ENCODE peak calls at places on chromosome 19, in seven cellular contexts. H is CD8-positive, alpha-beta T cell; D is pancreas; Q is neuronal stem cell; J is psoas muscle; K is cardiac muscle cell; M is sigmoid colon. W is an unnamed sample. For H3K4me1, the result is how much of the 10 kb centered on the place peaks cover.

GRCh38 chr19:42255766-42256750 is 1.1 kb upstream of the ERF start:
- DNase-seq in Q (peak), M (peak), J (peak), D (peak), K (peak), H (no peak), W (no peak)

GRCh38 chr19:55358943-55359908 is 3.8 kb downstream of the GARIN5B start:
- DNase-seq in K (no peak), D (no peak), J (no peak), Q (no peak), M (no peak), H (no peak), W (no peak)

GRCh38 chr19:30608471-30608870 is 236.3 kb downstream of the ZNF536 start:
- DNase-seq in D (no peak), K (no peak), H (no peak), M (no peak), J (no peak), Q (no peak), W (no peak)

GRCh38 chr19:9156304-9156703 is 16.1 kb downstream of the ZNF317 start:
- DNase-seq in D (no peak), K (no peak), J (no peak), Q (no peak), M (no peak), H (no peak), W (no peak)

GRCh38 chr19:43450545-43450997 is 14.8 kb downstream of the LYPD3 start:
- DNase-seq in M (no peak), D (no peak), J (no peak), H (no peak), K (no peak), Q (no peak), W (no peak)

GRCh38 chr19:49651871-49652722 is 10.1 kb downstream of the SCAF1 start:
- DNase-seq in J (no peak), M (no peak), K (no peak), D (no peak), H (no peak), Q (no peak), W (peak)

GRCh38 chr19:37981785-37982475 is 74.9 kb downstream of the SIPA1L3 start:
- DNase-seq in J (no peak), K (no peak), M (no peak), D (no peak), H (no peak), Q (no peak), W (no peak)

GRCh38 chr19:39845621-39846175 is 481 bp downstream of the FBL start:
- DNase-seq in H (no peak), K (peak), J (no peak), M (no peak), D (no peak), Q (no peak), W (no peak)

GRCh38 chr19:44212865-44213346 is 574 bp downstream of the ZNF227 start:
- DNase-seq in K (no peak), D (no peak), M (no peak), Q (no peak), J (no peak), H (no peak), W (no peak)

GRCh38 chr19:35268546-35269424 is at the start of gene USF2:
- DNase-seq in H (peak), M (peak), D (peak), K (peak), Q (peak), J (peak), W (peak)

GRCh38 chr19:54178581-54179261 is 5.8 kb upstream of the TMC4 start:
- DNase-seq in D (no peak), J (no peak), K (peak), H (no peak), M (no peak), Q (no peak), W (no peak)

DNA sequence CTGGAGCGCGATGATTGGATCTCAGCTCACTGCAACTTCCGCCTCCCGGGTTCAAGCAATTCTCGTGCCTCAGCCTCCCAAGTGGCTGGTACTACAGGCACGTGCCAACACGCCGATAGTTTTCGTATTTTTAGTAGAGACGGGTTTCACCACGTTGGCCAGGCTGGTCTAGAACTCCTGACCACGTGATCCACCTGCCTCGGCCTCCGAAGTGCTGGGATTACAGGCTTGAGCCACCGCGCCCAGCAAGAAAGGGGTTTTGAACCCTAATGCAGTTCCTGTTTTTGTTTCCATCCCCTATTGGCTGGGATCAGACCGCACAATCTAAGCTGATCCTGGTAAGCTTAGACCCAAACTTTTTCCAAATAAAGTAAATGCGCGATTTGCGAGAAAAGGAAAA is 898 bp downstream of the ZNF626 start:
- DNase-seq in H (no peak), D (no peak), K (peak), J (no peak), Q (no peak), M (no peak), W (no peak)
- H3K4me1 ChIP-seq in H (under half), D (under half), K (under half), J (under half), Q (under half), M (under half), W (under half)

GRCh38 chr19:45879055-45879454 is 6.9 kb downstream of the IRF2BP1 start:
- DNase-seq in Q (no peak), H (no peak), K (no peak), M (no peak), J (no peak), D (peak), W (no peak)
- H3K27ac ChIP-seq in Q (no peak), H (no peak), K (no peak), M (no peak), J (no peak), D (peak), W (no peak)

GRCh38 chr19:2303209-2303798 is 4.7 kb downstream of the LINGO3 start:
- DNase-seq in Q (no peak), J (no peak), K (no peak), H (no peak), D (no peak), M (no peak), W (no peak)
- H3K4me1 ChIP-seq in Q (under half), J (under half), K (under half), H (under half), D (under half), M (under half), W (under half)

DNA sequence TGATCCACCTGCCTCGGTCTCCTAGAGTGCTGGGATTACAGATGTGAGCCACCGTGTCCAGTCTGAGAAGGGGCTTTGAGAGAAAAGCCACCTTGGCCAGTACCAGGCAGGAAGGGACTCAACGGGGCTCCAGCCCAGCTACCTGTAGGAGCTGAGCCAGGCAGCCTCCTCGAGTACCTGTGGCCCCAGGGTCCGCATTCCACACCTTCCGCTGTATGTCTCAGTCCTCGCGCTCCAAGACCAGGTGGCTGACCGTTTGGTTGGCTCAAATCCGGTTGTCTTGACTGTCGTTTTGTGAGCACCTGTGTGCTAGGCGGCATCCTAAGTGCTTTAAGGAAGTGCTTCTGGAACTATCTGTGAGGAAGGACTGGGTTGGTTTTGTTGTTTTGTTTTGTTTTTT is 16.2 kb downstream of the MARK4 start:
- DNase-seq in M (no peak), D (no peak), Q (no peak), H (no peak), K (no peak), J (no peak), W (no peak)
- H3K27ac ChIP-seq in M (no peak), D (no peak), Q (no peak), H (no peak), K (no peak), J (no peak), W (no peak)

GRCh38 chr19:45884682-45885555 is 1.0 kb downstream of the IRF2BP1 start:
- DNase-seq in K (peak), M (no peak), D (peak), Q (no peak), J (peak), H (no peak), W (peak)
- H3K4me1 ChIP-seq in K (under half), M (under half), D (under half), Q (under half), J (under half), H (under half), W (under half)

W was measured in CD8-positive, alpha-beta memory T cell.